ENCODE peak calls at places on chromosomes 3 and 15, in four cellular contexts. J is fibroblast of mammary gland; B is NCI-H69; C is activated CD8-positive, alpha-beta memory T cell treated with anti-CD3 and anti-CD28 coated beads for 4 hours. L is an unnamed sample.

GRCh38 chr3:114824014-114824413 is 323.1 kb downstream of the ZBTB20 start:
- DNase-seq in J (no peak), C (no peak), B (no peak), L (no peak)

GRCh38 chr3:127535901-127536817 is 54.4 kb downstream of the TPRA1 start:
- DNase-seq in B (peak), J (no peak), C (no peak), L (no peak)

GRCh38 chr3:42923606-42924005 is 17.7 kb downstream of the ZNF662 start:
- DNase-seq in C (no peak), J (no peak), B (no peak), L (no peak)

GRCh38 chr3:30440880-30441279 is 165.5 kb upstream of the TGFBR2 start:
- DNase-seq in B (no peak), C (no peak), J (peak), L (peak)

GRCh38 chr15:40850576-40851112 is 6.8 kb downstream of the SPINT1 start:
- DNase-seq in B (no peak), C (no peak), J (no peak), L (no peak)

GRCh38 chr15:67715166-67715565 is 110.1 kb upstream of the SKOR1 start:
- DNase-seq in B (peak), C (no peak), J (no peak), L (no peak)

GRCh38 chr3:45559560-45560118 is 34.9 kb upstream of the LIMD1 start:
- DNase-seq in J (no peak), C (no peak), B (no peak), L (no peak)

GRCh38 chr3:14138109-14138877 is 13.4 kb downstream of the TMEM43 start:
- DNase-seq in J (no peak), B (no peak), C (no peak), L (no peak)

GRCh38 chr3:63937661-63938651 is 25.8 kb upstream of the SCAANT1 start:
- DNase-seq in B (no peak), C (no peak), J (no peak), L (no peak)

GRCh38 chr15:60363024-60363674 is 34.6 kb downstream of the ANXA2 start:
- DNase-seq in J (no peak), C (no peak), B (peak), L (no peak)

L was measured in fibroblast of lung.